ENCODE peak calls at places on chromosomes 3 and 15, in nine cellular contexts. L is dorsolateral prefrontal cortex; N is stomach; Y is HL-60; C is esophagus squamous epithelium; F is PC-3; M is adrenal gland; O is GM12878; K is effector memory CD4-positive, alpha-beta T cell. R is an unnamed sample.

GRCh38 chr3:100928638-100929428 is 64.4 kb downstream of the ABI3BP start:
- DNase-seq in L (no peak), N (no peak), Y (no peak), C (no peak), F (peak), M (no peak), O (no peak), K (no peak), R (no peak)

GRCh38 chr3:46031747-46032146 is 4.5 kb upstream of the XCR1 start:
- DNase-seq in L (no peak), N (no peak), Y (no peak), C (no peak), F (no peak), M (no peak), O (no peak), K (no peak), R (no peak)

GRCh38 chr15:77014137-77015081 is 19.5 kb downstream of the PSTPIP1 start:
- DNase-seq in L (no peak), N (no peak), Y (peak), C (no peak), F (no peak), M (peak), O (no peak), K (no peak), R (no peak)

GRCh38 chr15:47856071-47856470 is 138.8 kb downstream of the SEMA6D start:
- DNase-seq in L (no peak), N (no peak), Y (no peak), C (no peak), F (no peak), M (no peak), O (no peak), K (no peak), R (no peak)

GRCh38 chr3:97810779-97811390 is 10.9 kb upstream of the CRYBG3 start:
- DNase-seq in L (no peak), N (no peak), Y (no peak), C (no peak), F (peak), M (no peak), O (no peak), K (no peak), R (no peak)

GRCh38 chr15:74317820-74318375 is 49.5 kb downstream of the CYP11A1 start:
- DNase-seq in L (no peak), N (no peak), Y (no peak), C (no peak), F (peak), M (peak), O (no peak), K (no peak), R (peak)

GRCh38 chr15:81050806-81051205 is 50.1 kb downstream of the TLNRD1 start:
- DNase-seq in L (no peak), N (no peak), Y (no peak), C (no peak), F (no peak), M (no peak), O (no peak), K (no peak), R (no peak)

GRCh38 chr3:112117826-112118571 is 15.0 kb downstream of the GCSAM start:
- DNase-seq in L (no peak), N (no peak), Y (peak), C (no peak), F (no peak), M (peak), O (no peak), K (no peak), R (no peak)

GRCh38 chr15:41671656-41672636 is 11.7 kb downstream of the MGA start:
- DNase-seq in L (no peak), N (no peak), Y (peak), C (no peak), F (no peak), M (no peak), O (no peak), K (no peak), R (no peak)

GRCh38 chr3:49378249-49378899 is 20.2 kb upstream of the GPX1 start:
- DNase-seq in L (peak), N (no peak), Y (no peak), C (no peak), F (peak), M (no peak), O (no peak), K (no peak), R (peak)

GRCh38 chr3:130425484-130425883 is 80.0 kb downstream of the COL6A5 start:
- DNase-seq in L (no peak), N (no peak), Y (no peak), C (no peak), F (no peak), M (no peak), O (no peak), K (no peak), R (no peak)

GRCh38 chr3:81728766-81729544 is 32.5 kb downstream of the GBE1 start:
- DNase-seq in L (no peak), N (no peak), Y (no peak), C (no peak), F (peak), M (no peak), O (no peak), K (no peak), R (no peak)

GRCh38 chr3:139540686-139541085 is 1.1 kb upstream of the RBP1 start:
- DNase-seq in L (no peak), N (no peak), Y (no peak), C (no peak), F (no peak), M (no peak), O (no peak), K (no peak), R (no peak)

GRCh38 chr15:75349851-75350588 is 3.2 kb downstream of the NEIL1 start:
- DNase-seq in L (no peak), N (peak), Y (peak), C (no peak), F (no peak), M (peak), O (peak), K (peak), R (no peak)

GRCh38 chr15:84697353-84697990 is 18.5 kb downstream of the SEC11A start:
- DNase-seq in L (no peak), N (no peak), Y (no peak), C (no peak), F (no peak), M (no peak), O (no peak), K (no peak), R (no peak)

GRCh38 chr15:77327844-77328529 is 91.9 kb downstream of the PEAK1 start:
- DNase-seq in L (no peak), N (no peak), Y (no peak), C (no peak), F (no peak), M (no peak), O (no peak), K (no peak), R (no peak)

GRCh38 chr3:37321863-37322262 is 147.5 kb upstream of the LRRFIP2 start:
- DNase-seq in L (no peak), N (no peak), Y (no peak), C (no peak), F (no peak), M (no peak), O (no peak), K (no peak), R (no peak)

GRCh38 chr3:37324752-37325407 is 150.5 kb upstream of the LRRFIP2 start:
- DNase-seq in L (no peak), N (no peak), Y (peak), C (no peak), F (no peak), M (no peak), O (no peak), K (no peak), R (no peak)

GRCh38 chr3:37320276-37320675 is 145.9 kb upstream of the LRRFIP2 start:
- DNase-seq in L (no peak), N (no peak), Y (no peak), C (no peak), F (no peak), M (no peak), O (no peak), K (no peak), R (no peak)

GRCh38 chr3:37319784-37320183 is 145.4 kb upstream of the LRRFIP2 start:
- DNase-seq in L (no peak), N (no peak), Y (no peak), C (no peak), F (no peak), M (no peak), O (no peak), K (no peak), R (no peak)

DNA sequence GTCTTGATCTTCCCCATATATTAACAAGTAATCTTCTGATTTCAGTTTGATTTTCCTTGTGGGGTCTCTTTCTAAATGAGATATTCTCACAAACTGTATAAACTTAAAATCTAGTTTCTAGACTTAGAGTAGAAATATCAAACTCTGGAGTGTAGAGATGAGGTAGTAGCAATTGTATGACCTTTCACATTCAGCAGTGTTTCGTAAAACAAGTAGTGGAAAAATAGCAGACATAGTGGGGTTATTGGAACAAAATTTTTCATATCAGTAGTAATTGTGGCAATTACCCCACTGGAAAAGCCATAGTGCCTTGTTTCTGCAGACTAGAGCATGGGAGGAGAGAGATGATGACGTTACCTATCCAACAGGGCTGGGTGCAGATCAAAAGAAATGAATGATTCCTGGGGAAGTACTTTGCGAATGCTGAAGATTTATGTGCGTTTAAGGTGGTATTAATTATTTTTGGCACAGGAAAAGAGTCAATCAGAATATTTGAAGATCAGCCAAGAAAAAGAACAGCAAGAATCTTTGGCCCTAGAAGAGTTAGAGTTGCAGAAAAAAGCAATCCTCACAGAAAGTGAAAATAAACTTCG is 147.0 kb upstream of the LRRFIP2 start:
- DNase-seq in L (no peak), N (no peak), Y (no peak), C (no peak), F (no peak), M (no peak), O (no peak), K (no peak), R (no peak)
- H3K4me3 ChIP-seq in L (no peak), N (no peak), Y (no peak), C (no peak), F (no peak), M (no peak), O (no peak), K (no peak), R (peak)

GRCh38 chr15:31362121-31362520 is 35.5 kb downstream of the KLF13 start:
- DNase-seq in L (no peak), N (no peak), Y (no peak), C (no peak), F (no peak), M (no peak), O (no peak), K (no peak), R (no peak)
- H3K27ac ChIP-seq in L (peak), N (peak), Y (peak), C (peak), F (no peak), M (peak), O (peak), K (peak), R (peak)

DNA sequence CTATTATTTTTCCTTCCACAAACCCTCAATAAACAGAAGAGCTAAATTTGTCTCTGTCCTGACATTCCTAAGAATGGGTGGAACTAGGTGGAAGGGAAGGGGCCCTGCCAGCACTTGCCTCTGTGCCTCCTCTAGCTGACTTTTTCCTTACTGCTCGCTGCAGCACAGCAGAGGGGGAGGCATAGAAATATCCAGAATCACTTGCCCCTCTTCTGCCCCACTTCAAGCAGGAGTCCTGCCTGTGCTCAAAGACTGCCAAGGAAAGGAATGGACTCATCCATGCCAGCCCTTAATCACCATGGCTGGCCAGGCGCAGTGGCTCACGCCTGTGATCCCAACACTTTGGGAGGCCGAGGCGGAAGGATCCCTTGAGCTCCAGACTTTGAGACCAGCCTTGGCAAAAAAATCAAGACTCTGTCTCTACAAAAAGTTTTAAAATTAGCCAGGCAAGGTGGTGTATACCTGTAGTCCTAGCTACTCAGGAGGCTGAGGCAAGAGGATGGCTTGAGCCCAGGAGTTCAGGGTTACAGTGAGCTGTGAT is 51.8 kb downstream of the ADCY5 start:
- DNase-seq in L (no peak), N (no peak), Y (no peak), C (no peak), F (no peak), M (no peak), O (no peak), K (no peak), R (no peak)
- H3K4me3 ChIP-seq in L (no peak), N (no peak), Y (no peak), C (no peak), F (no peak), M (no peak), O (no peak), K (no peak), R (peak)

DNA sequence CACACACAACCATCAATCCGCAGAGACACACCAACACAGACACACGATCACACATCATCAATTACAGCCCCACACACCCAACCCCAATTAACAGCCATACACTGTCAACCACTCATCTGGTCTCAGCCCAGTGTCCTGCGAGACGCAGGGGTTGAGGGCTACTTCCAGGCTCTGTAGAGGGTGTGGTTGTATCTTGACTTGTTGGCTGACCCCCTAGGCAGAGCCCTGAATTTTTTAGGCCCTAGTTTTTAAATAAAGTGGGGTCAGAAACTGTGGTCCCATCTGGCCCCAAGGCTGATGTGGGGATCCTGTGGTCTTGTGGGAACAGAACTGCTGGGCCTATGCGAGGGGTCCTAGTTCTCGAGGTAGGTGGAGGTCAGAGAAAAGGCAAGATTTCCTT is 9.2 kb downstream of the VILL start:
- DNase-seq in L (no peak), N (peak), Y (no peak), C (no peak), F (no peak), M (no peak), O (no peak), K (no peak), R (no peak)
- H3K27ac ChIP-seq in L (no peak), N (peak), Y (no peak), C (no peak), F (no peak), M (no peak), O (no peak), K (no peak), R (no peak)